ENCODE peak calls at places on chromosome 3, in seven cellular contexts. D, B, T, F, A, S and M are unnamed samples. For H3K36me3, the result is how much of the 10 kb centered on the place peaks cover.

GRCh38 chr3:46449755-46450552 is 14.8 kb downstream of the LTF start:
- DNase-seq in D (no peak), B (no peak), T (no peak), F (no peak), A (no peak), S (no peak), M (no peak)

GRCh38 chr3:151169262-151169661 is 33.8 kb downstream of the GPR171 start:
- DNase-seq in D (no peak), B (no peak), T (no peak), F (no peak), A (no peak), S (no peak), M (peak)

GRCh38 chr3:67976683-67977082 is 322.3 kb upstream of the SUCLG2 start:
- DNase-seq in D (no peak), B (no peak), T (no peak), F (no peak), A (no peak), S (no peak), M (no peak)

GRCh38 chr3:39133093-39133490 is 20.3 kb downstream of the CSRNP1 start:
- DNase-seq in D (no peak), B (no peak), T (no peak), F (no peak), A (peak), S (no peak), M (no peak)

GRCh38 chr3:14337828-14338227 is 64.6 kb upstream of the SLC6A6 start:
- DNase-seq in D (no peak), B (no peak), T (no peak), F (no peak), A (no peak), S (no peak), M (no peak)

GRCh38 chr3:41522620-41523019 is 323.3 kb downstream of the CTNNB1 start:
- DNase-seq in D (peak), B (no peak), T (no peak), F (no peak), A (no peak), S (no peak), M (no peak)

GRCh38 chr3:159586587-159587202 is 401.9 kb upstream of the IL12A start:
- DNase-seq in D (no peak), B (no peak), T (no peak), F (no peak), A (no peak), S (no peak), M (no peak)

GRCh38 chr3:111906667-111907066 is 47.6 kb downstream of the PHLDB2 start:
- DNase-seq in D (no peak), B (no peak), T (no peak), F (no peak), A (no peak), S (no peak), M (no peak)

GRCh38 chr3:133157716-133158115 is 119.5 kb downstream of the TMEM108 start:
- DNase-seq in D (no peak), B (no peak), T (no peak), F (no peak), A (no peak), S (no peak), M (no peak)

GRCh38 chr3:146164951-146165350 is 4.0 kb upstream of the PLOD2 start:
- DNase-seq in D (no peak), B (no peak), T (no peak), F (peak), A (no peak), S (no peak), M (no peak)

GRCh38 chr3:146164071-146164470 is 3.1 kb upstream of the PLOD2 start:
- DNase-seq in D (no peak), B (no peak), T (no peak), F (no peak), A (no peak), S (no peak), M (no peak)

GRCh38 chr3:146162561-146162960 is 1.6 kb upstream of the PLOD2 start:
- DNase-seq in D (no peak), B (no peak), T (no peak), F (no peak), A (peak), S (no peak), M (no peak)

GRCh38 chr3:146164506-146164905 is 3.5 kb upstream of the PLOD2 start:
- DNase-seq in D (no peak), B (no peak), T (no peak), F (no peak), A (no peak), S (no peak), M (no peak)

DNA sequence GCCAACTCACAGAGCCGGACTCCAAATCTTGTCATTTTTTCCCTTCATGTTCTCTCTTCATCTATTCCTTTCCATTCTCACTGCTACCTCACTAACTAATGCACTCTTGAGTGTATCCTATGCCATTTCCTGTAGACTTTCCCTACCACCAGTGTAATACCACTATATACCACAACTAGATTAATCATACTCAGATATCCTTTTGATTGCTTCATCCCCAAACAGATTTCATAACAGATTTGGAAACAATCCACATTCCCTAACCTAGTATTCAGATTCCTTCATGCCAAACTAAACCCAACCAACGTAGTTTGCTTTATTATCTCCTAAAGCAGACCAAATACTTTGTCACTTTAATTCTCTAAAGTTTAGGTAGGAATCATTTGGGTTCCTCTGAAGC is 2.6 kb upstream of the PLOD2 start:
- DNase-seq in D (no peak), B (no peak), T (no peak), F (no peak), A (no peak), S (no peak), M (no peak)
- TF ChIP-seq EP300 in D (no peak), B (no peak), T (peak), F (no peak), A (no peak), S (no peak), M (no peak)

GRCh38 chr3:13098192-13098591 is 25.0 kb upstream of the IQSEC1 start:
- DNase-seq in D (no peak), B (no peak), T (no peak), F (no peak), A (no peak), S (no peak), M (no peak)

GRCh38 chr3:13099707-13100106 is 26.5 kb upstream of the IQSEC1 start:
- DNase-seq in D (no peak), B (no peak), T (no peak), F (no peak), A (no peak), S (no peak), M (no peak)

GRCh38 chr3:13096356-13096755 is 23.1 kb upstream of the IQSEC1 start:
- DNase-seq in D (no peak), B (no peak), T (no peak), F (no peak), A (no peak), S (no peak), M (no peak)

GRCh38 chr3:13095408-13095861 is 22.2 kb upstream of the IQSEC1 start:
- DNase-seq in D (no peak), B (no peak), T (no peak), F (no peak), A (no peak), S (no peak), M (no peak)

GRCh38 chr3:13098605-13099004 is 25.4 kb upstream of the IQSEC1 start:
- DNase-seq in D (no peak), B (no peak), T (no peak), F (no peak), A (no peak), S (no peak), M (no peak)
- H3K36me3 ChIP-seq in D (under half), B (under half), T (under half), F (under half), A (under half), S (under half), M (under half)

GRCh38 chr3:100899440-100900091 is 93.7 kb downstream of the ABI3BP start:
- DNase-seq in D (no peak), B (no peak), T (no peak), F (no peak), A (no peak), S (no peak), M (no peak)
- TF ChIP-seq POLR2A in D (no peak), B (no peak), T (no peak), F (no peak), A (no peak), S (no peak), M (no peak)

GRCh38 chr3:65928110-65928509 is 110.6 kb downstream of the MAGI1 start:
- DNase-seq in D (no peak), B (peak), T (no peak), F (no peak), A (no peak), S (no peak), M (no peak)

GRCh38 chr3:65927576-65927975 is 111.1 kb downstream of the MAGI1 start:
- DNase-seq in D (no peak), B (peak), T (no peak), F (no peak), A (no peak), S (no peak), M (no peak)

GRCh38 chr3:65922441-65922840 is 116.3 kb downstream of the MAGI1 start:
- DNase-seq in D (no peak), B (no peak), T (no peak), F (no peak), A (no peak), S (no peak), M (no peak)

GRCh38 chr3:65924762-65925161 is 114.0 kb downstream of the MAGI1 start:
- DNase-seq in D (no peak), B (no peak), T (no peak), F (no peak), A (no peak), S (no peak), M (no peak)

DNA sequence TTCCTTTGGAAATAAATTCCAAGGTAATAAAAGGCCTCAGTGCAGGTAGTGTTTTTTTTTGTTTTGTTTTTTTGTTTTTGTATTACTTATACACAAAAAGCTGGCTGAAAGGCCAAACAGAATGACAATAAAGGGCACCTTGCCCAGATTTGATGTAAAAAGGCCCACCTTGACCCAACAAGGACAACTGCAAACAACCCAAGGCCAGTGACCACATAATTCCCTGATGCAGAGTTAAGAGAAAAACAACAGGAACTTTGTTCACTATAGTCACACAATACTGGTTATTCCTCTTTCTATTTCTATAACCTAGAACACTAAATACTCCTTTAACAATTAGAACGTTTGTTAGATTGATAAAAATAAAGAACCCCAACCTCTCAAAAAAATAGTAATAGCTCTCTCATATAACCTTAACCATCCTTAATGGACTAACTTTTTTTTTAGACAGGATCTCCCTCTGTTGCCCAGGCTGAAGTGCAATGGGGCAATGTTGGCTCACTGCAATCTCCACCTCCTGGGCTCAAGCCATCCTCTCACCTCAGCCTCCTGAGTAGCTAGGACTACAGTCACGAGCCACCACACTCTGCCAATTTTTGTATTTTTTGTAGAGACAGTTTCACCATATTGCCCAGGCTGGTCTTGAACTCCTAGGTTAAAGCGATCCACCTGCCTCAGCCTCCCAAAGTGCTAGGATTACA is 113.3 kb downstream of the MAGI1 start:
- DNase-seq in D (no peak), B (peak), T (no peak), F (no peak), A (no peak), S (no peak), M (no peak)
- TF ChIP-seq EP300 in D (no peak), B (no peak), T (no peak), F (no peak), A (no peak), S (no peak), M (no peak)

GRCh38 chr3:317012-317411 is 120.4 kb downstream of the CHL1 start:
- DNase-seq in D (no peak), B (no peak), T (no peak), F (no peak), A (no peak), S (no peak), M (no peak)

GRCh38 chr3:324423-324822 is 127.9 kb downstream of the CHL1 start:
- DNase-seq in D (no peak), B (no peak), T (no peak), F (no peak), A (no peak), S (no peak), M (no peak)

DNA sequence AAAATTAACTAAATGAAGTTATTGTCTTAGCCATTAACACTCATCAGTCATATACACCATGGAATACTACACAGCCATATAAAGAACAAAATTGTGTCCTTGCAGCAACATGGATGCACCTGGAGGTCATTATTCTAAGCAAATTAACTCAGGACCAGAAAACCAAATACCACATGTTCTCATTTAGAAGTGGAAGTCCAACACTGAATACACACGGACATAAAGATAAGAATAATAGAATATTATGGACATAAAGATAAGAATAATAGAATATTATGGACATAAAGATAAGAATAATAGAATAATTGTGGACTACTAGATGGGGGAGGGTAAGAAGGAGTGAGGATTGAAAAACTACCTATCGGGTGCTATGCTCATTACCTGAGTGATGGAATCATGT is 122.3 kb downstream of the CHL1 start:
- DNase-seq in D (no peak), B (no peak), T (no peak), F (no peak), A (no peak), S (no peak), M (no peak)
- H3K36me3 ChIP-seq in D (under half), B (under half), T (under half), F (under half), A (under half), S (under half), M (under half)

DNA sequence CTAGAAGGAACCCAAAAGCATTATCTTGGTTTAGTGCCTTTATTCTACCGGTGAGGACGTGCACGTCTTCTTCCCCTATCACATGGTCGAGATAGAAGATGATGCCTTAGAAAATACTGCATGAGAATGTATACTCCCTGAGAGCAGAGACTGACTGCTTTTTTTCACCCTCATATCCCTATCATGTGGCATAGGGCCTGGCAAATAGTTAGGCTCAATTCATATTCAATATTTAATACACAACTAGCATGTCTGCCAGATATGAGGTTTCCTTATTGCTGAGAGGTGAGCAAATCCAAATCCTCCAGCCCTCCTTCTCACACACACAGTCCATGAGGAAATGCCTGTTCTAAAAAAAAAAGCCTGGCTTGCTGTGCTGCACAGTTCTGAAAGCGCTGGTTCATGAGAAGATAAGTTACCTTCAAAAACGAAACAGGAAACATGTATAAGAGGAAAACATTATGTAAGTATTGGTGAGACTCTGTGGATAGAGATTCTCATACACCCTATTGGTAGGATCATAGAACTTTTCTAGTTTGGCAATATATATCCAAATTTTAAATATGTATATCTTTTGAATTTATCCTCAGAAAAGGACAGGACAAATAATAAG is 15.5 kb upstream of the ACAP2 start:
- DNase-seq in D (no peak), B (no peak), T (no peak), F (no peak), A (no peak), S (no peak), M (no peak)
- TF ChIP-seq POLR2A in D (no peak), B (no peak), T (no peak), F (no peak), A (no peak), S (no peak), M (no peak)

GRCh38 chr3:184832903-184833302 is 20.9 kb downstream of the VPS8 start:
- DNase-seq in D (no peak), B (no peak), T (no peak), F (no peak), A (no peak), S (no peak), M (no peak)
- TF ChIP-seq EP300 in D (no peak), B (no peak), T (no peak), F (no peak), A (no peak), S (no peak), M (no peak)

DNA sequence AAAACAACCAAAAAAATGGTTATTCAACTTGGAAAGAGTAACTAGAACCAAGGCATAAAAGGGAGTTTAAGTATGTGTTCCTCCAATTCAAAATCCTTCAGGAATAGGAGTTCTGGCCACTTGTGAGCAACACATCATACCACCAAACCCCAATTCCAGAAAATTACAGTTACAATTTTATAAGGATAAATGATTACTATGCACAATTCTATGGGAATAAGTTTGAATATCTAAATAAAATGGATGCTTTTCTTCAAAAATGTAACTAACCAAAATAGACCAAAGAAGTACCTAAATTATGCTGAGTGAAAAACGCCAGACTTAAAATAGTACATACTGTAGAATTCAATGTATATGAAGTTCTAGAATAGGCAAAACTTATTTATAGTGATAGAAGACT is 4.6 kb downstream of the HLTF start:
- DNase-seq in D (no peak), B (no peak), T (no peak), F (no peak), A (no peak), S (no peak), M (no peak)
- H3K36me3 ChIP-seq in D (under half), B (under half), T (under half), F (under half), A (under half), S (under half), M (under half)